ENCODE peak calls at places on chromosome 3, in nine cellular contexts. G is kidney, R is AG04450, L is left ventricle myocardium inferior, Q is cardiac fibroblast, N is neural progenitor cell, U is astrocyte, H is bronchial epithelial cell, I is upper lobe of left lung. Y is an unnamed sample.

GRCh38 chr3:158091526-158091925 is 14.7 kb downstream of the SHOX2 start:
- DNase-seq in G (no peak), H (peak; percentile 36), Q (peak; percentile 62), U (no peak), I (no peak), L (no peak), N (peak; percentile 49), R (no peak), Y (no peak)

GRCh38 chr3:143769663-143770062 is 78.6 kb downstream of the SLC9A9 start:
- DNase-seq in G (no peak), L (no peak), H (no peak), R (peak; percentile 13), I (no peak), N (no peak), Q (peak; percentile 88), U (peak; percentile 31), Y (no peak)

GRCh38 chr3:31448035-31448881 is 84.5 kb upstream of the STT3B start:
- DNase-seq in U (no peak), H (peak; percentile 42), G (no peak), Q (peak; percentile 47), R (no peak), I (peak; percentile 48), L (no peak), N (peak; percentile 48), Y (peak; percentile 83)

GRCh38 chr3:58144478-58145142 is 66.2 kb downstream of the DNASE1L3 start:
- DNase-seq in I (no peak), Q (no peak), U (no peak), L (no peak), R (no peak), N (no peak), H (no peak), G (no peak), Y (no peak)

GRCh38 chr3:49880581-49881328 is 11.0 kb upstream of the CAMKV start:
- DNase-seq in I (no peak), U (no peak), Q (no peak), L (no peak), R (no peak), N (peak; percentile 87), H (no peak), G (no peak), Y (no peak)

GRCh38 chr3:10193692-10194327 is 29.1 kb downstream of the IRAK2 start:
- DNase-seq in L (no peak), H (peak; percentile 28), R (no peak), Q (no peak), U (no peak), N (no peak), G (no peak), I (no peak), Y (peak; percentile 24)

GRCh38 chr3:25904248-25904647 is 114.4 kb downstream of the OXSM start:
- DNase-seq in R (no peak), L (no peak), G (no peak), I (no peak), U (no peak), N (peak; percentile 57), Q (no peak), H (peak; percentile 13), Y (no peak)

GRCh38 chr3:164113406-164114332 is 964.6 kb downstream of the SI start:
- DNase-seq in Q (no peak), R (no peak), U (no peak), N (no peak), L (no peak), I (no peak), G (peak; percentile 51), H (no peak), Y (no peak)

GRCh38 chr3:71956716-71957115 is 171.8 kb upstream of the PROK2 start:
- DNase-seq in N (peak; percentile 47), L (no peak), U (no peak), G (no peak), I (no peak), Q (no peak), H (no peak), R (no peak), Y (no peak)

GRCh38 chr3:52536112-52536368 is 365 bp upstream of the UQCC5 start:
- DNase-seq in R (no peak), N (no peak), Q (no peak), U (no peak), G (no peak), I (no peak), L (no peak), H (no peak), Y (no peak)

GRCh38 chr3:52534281-52535183 is 875 bp upstream of the NT5DC2 start:
- DNase-seq in L (no peak), U (no peak), I (peak; percentile 25), H (peak; percentile 46), Q (peak; percentile 53), R (no peak), G (peak; percentile 79), N (peak; percentile 60), Y (no peak)

GRCh38 chr3:52537165-52537635 is 795 bp downstream of the UQCC5 start:
- DNase-seq in R (no peak), U (no peak), I (no peak), Q (no peak), H (no peak), N (no peak), L (no peak), G (no peak), Y (no peak)

GRCh38 chr3:52536369-52537164 is at the start of gene UQCC5:
- DNase-seq in H (peak; percentile 95), R (peak; percentile 95), N (peak; percentile 100), Q (peak; percentile 99), I (peak; percentile 98), U (peak; percentile 95), L (peak; percentile 98), G (peak; percentile 100), Y (peak; percentile 100)

DNA sequence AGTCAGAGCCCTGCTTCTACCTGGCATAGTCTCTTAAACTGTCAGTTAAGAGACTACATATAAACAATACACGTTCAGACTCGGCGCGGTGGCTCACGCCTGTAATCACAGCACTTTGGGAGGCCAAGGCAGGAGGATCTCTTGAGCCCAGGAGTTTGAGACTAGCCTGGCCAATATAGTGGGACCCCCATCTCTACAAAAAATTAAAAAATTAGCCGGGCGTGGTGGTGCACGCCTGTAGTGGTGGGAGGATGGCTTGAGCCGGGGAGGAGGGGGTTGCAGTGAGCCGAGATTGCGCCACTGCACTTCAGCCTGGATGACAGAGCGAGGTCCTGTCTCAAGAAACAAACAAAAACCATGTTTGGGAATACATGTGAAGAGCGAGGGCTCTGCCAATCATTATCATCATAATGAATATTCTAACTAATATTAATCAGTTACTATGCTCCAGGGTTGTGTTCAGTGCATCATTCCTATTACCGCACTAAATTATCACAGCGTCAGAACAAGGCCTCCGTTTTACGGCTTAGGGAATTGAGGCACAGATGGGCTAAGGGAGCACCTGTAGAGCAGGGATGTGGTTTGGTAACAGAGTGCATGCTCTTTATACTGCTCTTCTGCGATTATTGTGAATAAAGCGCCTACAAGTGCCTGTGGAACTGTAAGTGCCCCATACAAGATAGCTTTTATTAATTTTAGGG is 844 bp upstream of the UQCC5 start:
- DNase-seq in G (no peak), L (no peak), I (no peak), U (no peak), H (no peak), R (no peak), N (no peak), Q (no peak), Y (no peak)
- H3K4me3 ChIP-seq in G (peak overlapping the region; percentile 48), L (peak overlapping the region; percentile 79), I (peak overlapping the region; percentile 75), U (peak overlapping the region; percentile 11), H (no peak overlapping the region), R (no peak overlapping the region), N (no peak overlapping the region), Q (no peak overlapping the region), Y (peak overlapping the region; percentile 47)

GRCh38 chr3:127637546-127637945 is 8.6 kb downstream of the PODXL2 start:
- DNase-seq in H (no peak), L (no peak), R (no peak), G (no peak), N (no peak), Q (no peak), I (no peak), U (no peak), Y (peak; percentile 41)
- TF ChIP-seq CTCF in H (no peak), L (no peak), R (no peak), G (no peak), N (no peak), Q (no peak), I (no peak), U (no peak), Y (no peak)

GRCh38 chr3:169701457-169701856 is 37.9 kb upstream of the MECOM start:
- DNase-seq in H (no peak), I (no peak), U (no peak), G (no peak), R (no peak), Q (peak; percentile 74), L (no peak), N (no peak), Y (no peak)

GRCh38 chr3:169700195-169700594 is 36.7 kb upstream of the MECOM start:
- DNase-seq in G (no peak), Q (peak; percentile 12), I (no peak), R (no peak), U (no peak), N (no peak), H (no peak), L (no peak), Y (no peak)

GRCh38 chr3:169695051-169695450 is 31.5 kb upstream of the MECOM start:
- DNase-seq in L (no peak), U (peak; percentile 20), R (no peak), G (no peak), Q (peak; percentile 54), N (no peak), I (no peak), H (no peak), Y (no peak)

GRCh38 chr3:169699070-169699469 is 35.6 kb upstream of the MECOM start:
- DNase-seq in U (peak; percentile 26), I (no peak), R (no peak), L (no peak), N (no peak), G (no peak), Q (peak; percentile 69), H (no peak), Y (no peak)

DNA sequence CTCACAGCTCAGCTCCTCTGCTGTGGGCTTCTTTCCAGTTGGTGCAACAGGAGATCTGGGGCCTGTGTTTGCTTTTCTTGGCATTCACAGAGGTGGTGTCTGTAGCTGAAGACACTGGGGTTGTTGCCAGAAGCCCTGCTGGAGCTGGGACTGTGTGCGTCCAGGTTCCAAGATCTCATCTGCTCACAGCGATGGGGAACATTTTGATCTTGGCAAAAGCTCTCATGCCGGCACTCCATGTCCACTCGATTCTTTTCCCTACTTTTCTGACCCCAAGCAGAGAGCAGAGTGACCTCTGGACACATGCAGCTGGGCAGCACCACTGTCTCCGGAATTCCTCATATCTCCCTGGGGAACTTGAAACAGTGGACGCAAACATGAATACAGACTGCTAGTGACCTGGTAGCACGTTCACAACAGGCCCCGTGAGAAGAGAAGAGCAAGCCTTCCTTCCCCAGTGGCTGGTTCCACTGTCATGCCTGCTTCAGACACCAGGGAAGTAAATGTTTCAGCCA is 36.1 kb upstream of the MECOM start:
- DNase-seq in H (no peak), I (peak; percentile 20), R (peak; percentile 21), U (peak; percentile 51), G (peak; percentile 78), L (peak; percentile 84), N (no peak), Q (peak; percentile 91), Y (no peak)
- H3K4me3 ChIP-seq in H (no peak overlapping the region), I (no peak overlapping the region), R (no peak overlapping the region), U (no peak overlapping the region), G (peak overlapping the region; percentile 35), L (peak overlapping the region; percentile 18), N (no peak overlapping the region), Q (no peak overlapping the region), Y (no peak overlapping the region)

DNA sequence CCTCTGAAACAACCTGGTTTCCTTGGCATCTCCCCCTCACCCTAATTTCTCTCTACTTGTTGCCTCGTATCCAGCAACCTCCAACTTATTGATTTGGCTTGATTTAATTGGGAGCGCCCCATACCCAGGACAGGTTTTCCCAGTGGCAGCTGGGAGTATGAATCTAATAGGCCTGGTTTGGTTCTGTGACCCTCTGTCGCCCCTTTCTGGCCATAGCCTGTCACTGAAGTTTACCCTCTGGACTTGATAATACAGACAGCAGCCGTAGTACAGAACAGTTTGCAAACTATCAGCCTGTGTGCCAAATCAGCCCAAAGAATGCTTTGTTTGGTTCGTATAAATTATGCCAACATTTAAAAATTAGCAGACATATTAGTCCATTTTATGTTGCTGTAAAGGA is 525.1 kb upstream of the GOLIM4 start:
- DNase-seq in R (no peak), I (no peak), H (peak; percentile 30), G (no peak), Q (peak; percentile 29), U (no peak), N (peak; percentile 71), L (no peak), Y (peak; percentile 51)
- TF ChIP-seq CTCF in R (peak; percentile 50), I (no peak), H (peak; percentile 47), G (peak; percentile 32), Q (peak; percentile 4), U (peak; percentile 27), N (peak; percentile 87), L (peak; percentile 51), Y (peak; percentile 56)

Y was measured in GM12865.